ENCODE peak calls at places on chromosomes 13 and 19, in six cellular contexts. T, Z, Q, S, M and I are unnamed samples.

GRCh38 chr13:71417205-71417604 is 449.8 kb downstream of the DACH1 start:
- DNase-seq in S (no peak), Q (no peak), M (no peak), Z (no peak), T (no peak), I (no peak)

GRCh38 chr13:84479656-84480055 is 597.4 kb upstream of the SLITRK1 start:
- DNase-seq in M (no peak), S (no peak), Q (no peak), Z (no peak), T (no peak), I (no peak)

GRCh38 chr13:62014299-62014698 is 598.6 kb upstream of the PCDH20 start:
- DNase-seq in Z (no peak), S (no peak), Q (no peak), M (no peak), T (peak), I (no peak)

GRCh38 chr13:99390601-99391000 is 83.4 kb upstream of the GPR183 start:
- DNase-seq in Q (no peak), M (no peak), T (no peak), S (no peak), Z (no peak), I (no peak)

GRCh38 chr19:49512970-49513745 is 697 bp downstream of the FCGRT start:
- DNase-seq in S (no peak), Z (peak), M (no peak), T (peak), Q (peak), I (no peak)

GRCh38 chr13:86660090-86660489 is 860.9 kb upstream of the SLITRK6 start:
- DNase-seq in Q (no peak), Z (no peak), M (no peak), S (no peak), T (no peak), I (no peak)

GRCh38 chr13:52010890-52011689 is at the start of gene ATP7B:
- DNase-seq in Q (peak), M (no peak), T (peak), S (peak), Z (peak), I (peak)

GRCh38 chr19:57633832-57634131 is 814 bp downstream of the ZNF211 start:
- DNase-seq in T (no peak), S (no peak), Z (no peak), M (no peak), Q (no peak), I (no peak)

GRCh38 chr19:10230155-10230903 is 802 bp downstream of the S1PR2 start:
- DNase-seq in S (peak), Z (peak), T (peak), M (no peak), Q (peak), I (peak)

GRCh38 chr13:106629068-106629712 is 61.3 kb upstream of the ARGLU1 start:
- DNase-seq in T (no peak), Z (no peak), S (no peak), Q (no peak), M (no peak), I (no peak)

GRCh38 chr13:113562085-113562749 is 22.3 kb upstream of the TFDP1 start:
- DNase-seq in Q (peak), S (peak), Z (peak), M (peak), T (peak), I (peak)

GRCh38 chr19:41321600-41322270 is 11.8 kb downstream of the CCDC97 start:
- DNase-seq in Q (peak), T (peak), S (peak), Z (peak), M (peak), I (no peak)

GRCh38 chr19:41323430-41324125 is 13.6 kb downstream of the CCDC97 start:
- DNase-seq in M (peak), Q (no peak), Z (no peak), T (peak), S (no peak), I (no peak)

GRCh38 chr19:41322451-41322850 is 12.5 kb downstream of the CCDC97 start:
- DNase-seq in T (no peak), Q (no peak), Z (no peak), S (no peak), M (no peak), I (no peak)

GRCh38 chr19:41324231-41324702 is 14.3 kb downstream of the CCDC97 start:
- DNase-seq in T (peak), S (no peak), Q (no peak), M (no peak), Z (no peak), I (peak)

DNA sequence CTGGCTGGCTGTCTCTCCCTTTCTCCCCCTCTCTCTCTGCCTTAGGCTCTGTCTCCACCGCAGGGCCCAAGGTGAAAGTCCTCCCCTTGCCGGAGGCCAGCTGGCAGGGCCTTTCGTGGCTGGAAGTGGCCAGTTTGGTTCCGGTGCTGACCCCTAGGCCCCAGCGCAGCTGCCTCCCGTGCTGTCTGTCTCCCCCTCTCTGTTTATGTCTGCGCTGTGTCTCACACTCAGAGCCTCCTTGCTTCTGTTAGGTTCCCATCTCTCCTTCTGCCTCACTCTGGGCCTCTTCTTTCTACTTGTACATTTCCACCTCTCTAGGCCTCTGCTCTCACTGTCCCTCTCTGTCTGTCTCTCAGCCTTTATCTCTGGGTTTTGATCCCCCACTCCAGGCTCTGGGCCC is 13.1 kb downstream of the CCDC97 start:
- DNase-seq in Z (no peak), T (no peak), M (no peak), Q (no peak), S (no peak), I (no peak)
- TF ChIP-seq CTCF in Z (no peak), T (no peak), M (no peak), Q (no peak), S (no peak), I (no peak)

GRCh38 chr13:46994492-46994891 is 97.6 kb upstream of the HTR2A start:
- DNase-seq in Z (no peak), Q (no peak), T (no peak), S (no peak), M (no peak), I (no peak)

GRCh38 chr13:46996316-46996715 is 99.5 kb upstream of the HTR2A start:
- DNase-seq in M (no peak), Z (no peak), T (no peak), Q (no peak), S (peak), I (no peak)

GRCh38 chr13:46995874-46996273 is 99.0 kb upstream of the HTR2A start:
- DNase-seq in Q (no peak), Z (no peak), T (peak), S (peak), M (no peak), I (peak)

GRCh38 chr13:46992383-46992952 is 95.6 kb upstream of the HTR2A start:
- DNase-seq in Q (peak), T (peak), Z (no peak), S (peak), M (no peak), I (no peak)
- TF ChIP-seq CTCF in Q (no peak), T (peak), Z (peak), S (peak), M (peak), I (peak)

DNA sequence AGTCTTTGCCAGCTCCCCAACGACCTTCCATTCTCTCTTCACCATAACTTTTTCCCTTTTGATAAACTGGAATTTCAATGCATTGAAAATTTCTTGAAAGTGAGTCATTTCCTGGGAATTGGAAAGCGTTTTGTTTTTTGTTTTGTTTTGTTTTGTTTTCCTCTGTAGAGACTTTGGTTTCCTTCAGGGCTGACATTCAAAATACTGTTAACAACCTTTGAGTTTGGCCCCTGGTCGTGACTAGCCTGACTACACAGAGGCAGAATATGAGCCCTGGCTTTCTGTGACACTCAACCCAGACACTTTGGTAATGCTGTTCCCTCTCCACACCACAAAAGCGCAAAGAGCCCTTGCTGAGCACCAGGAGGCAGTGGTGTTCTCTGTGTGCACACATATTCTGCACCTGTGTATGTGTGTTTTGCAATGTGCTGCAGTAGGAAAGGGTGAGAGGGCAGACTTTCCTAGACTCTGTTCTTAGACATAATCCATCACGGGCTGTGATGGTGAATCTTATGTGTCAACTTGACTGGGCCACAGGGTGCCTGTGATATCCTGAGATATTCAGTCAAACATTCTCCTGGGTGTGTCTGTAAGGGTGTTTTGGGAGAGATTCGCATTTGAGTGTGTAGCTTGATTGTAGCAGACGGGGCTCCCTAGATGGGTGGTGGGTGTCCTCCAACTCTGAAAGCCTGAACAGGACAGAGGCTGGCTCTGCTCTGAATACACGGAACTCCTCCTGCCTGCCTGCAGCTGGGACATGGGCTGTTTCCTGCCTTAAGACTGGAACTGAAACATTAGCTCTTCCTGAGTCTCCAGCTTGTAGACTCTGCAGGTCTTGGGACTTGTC is 29.5 kb upstream of the ANKRD10 start:
- DNase-seq in S (peak), T (peak), Q (peak), Z (no peak), M (peak), I (peak)
- TF ChIP-seq CTCF in S (peak), T (peak), Q (peak), Z (peak), M (peak), I (peak)

DNA sequence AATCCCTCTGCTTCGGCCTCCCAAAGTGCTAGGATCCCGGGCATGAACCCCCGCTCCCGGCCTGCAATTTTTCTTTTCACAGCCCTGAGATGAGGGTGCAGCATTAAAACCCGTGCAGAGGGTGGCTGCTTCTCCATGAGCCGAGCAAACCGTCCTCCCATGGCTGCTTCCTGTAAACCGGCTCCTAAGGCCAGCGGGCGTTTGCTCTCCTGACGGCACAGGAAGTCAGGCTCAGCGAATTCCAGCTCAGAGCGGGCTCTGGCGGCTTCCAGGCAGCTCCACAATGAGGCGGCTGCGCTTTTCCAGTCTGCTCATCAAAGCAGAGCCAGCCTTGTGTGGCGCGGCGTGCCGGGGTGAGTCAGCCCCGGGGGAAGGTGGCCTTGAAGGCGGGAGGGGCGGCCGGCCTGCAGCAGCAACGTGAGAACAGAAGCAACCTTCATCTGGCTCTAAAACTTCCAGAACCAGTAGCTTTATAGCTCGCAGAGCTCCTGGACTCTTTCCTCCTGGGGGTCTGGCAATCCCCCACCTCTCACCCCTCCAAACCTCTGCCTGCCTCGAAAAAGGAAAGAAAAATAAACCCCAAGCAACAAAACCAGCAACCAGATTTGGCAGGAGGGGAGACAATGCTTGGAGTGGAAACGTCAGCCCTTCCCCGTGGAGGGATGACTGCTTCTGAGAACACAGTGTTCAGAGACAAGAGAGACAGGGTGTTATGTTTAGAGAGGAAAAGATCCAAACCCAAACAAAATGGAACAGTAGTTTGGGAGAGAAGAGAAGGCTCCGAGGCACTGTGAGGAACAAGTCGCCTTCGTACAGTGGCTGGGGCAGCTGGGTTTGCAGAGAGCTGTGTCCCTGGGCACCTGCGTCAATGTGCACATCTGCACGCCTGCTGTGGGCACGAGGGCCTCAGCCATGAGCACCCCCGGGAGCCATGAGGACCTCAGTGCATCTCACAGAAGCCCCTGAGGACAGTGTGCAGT is 67.8 kb downstream of the GADD45B start:
- DNase-seq in S (peak), M (peak), Z (peak), T (peak), Q (peak), I (peak)
- TF ChIP-seq CTCF in S (no peak), M (no peak), Z (no peak), T (no peak), Q (no peak), I (no peak)

GRCh38 chr13:31967155-31967554 is 64.4 kb upstream of the FRY start:
- DNase-seq in Z (no peak), Q (no peak), T (no peak), S (no peak), M (no peak), I (no peak)
- TF ChIP-seq CTCF in Z (peak), Q (no peak), T (no peak), S (peak), M (peak), I (no peak)

GRCh38 chr19:56222901-56223300 is 20.8 kb downstream of the ZSCAN5C start:
- DNase-seq in S (no peak), Z (no peak), Q (no peak), M (no peak), T (no peak), I (no peak)
- TF ChIP-seq CTCF in S (no peak), Z (no peak), Q (no peak), M (no peak), T (peak), I (no peak)